ENCODE peak calls at places on chromosomes 5 and 9, in six cellular contexts. Q is midbrain; J is MM.1S; N is neural crest cell; S is stimulated activated CD4-positive, alpha-beta T cell treated with anti-CD3 and anti-CD28 coated beads, Interleukin-15, amount 100 ng/mL, for 1 hour; K is heart right ventricle. X is an unnamed sample.

GRCh38 chr5:149223081-149223848 is 48.4 kb upstream of the AFAP1L1 start:
- DNase-seq in Q (peak), J (no peak), N (no peak), S (no peak), K (no peak), X (no peak)

GRCh38 chr9:93154293-93154903 is 20.3 kb upstream of the NINJ1 start:
- DNase-seq in Q (peak), J (peak), N (peak), S (no peak), K (no peak), X (no peak)

GRCh38 chr9:79581388-79581787 is 9.6 kb downstream of the TLE4 start:
- DNase-seq in Q (no peak), J (no peak), N (no peak), S (no peak), K (no peak), X (no peak)

GRCh38 chr9:96859461-96860198 is 5.3 kb upstream of the ZNF782 start:
- DNase-seq in Q (no peak), J (no peak), N (no peak), S (no peak), K (no peak), X (no peak)

GRCh38 chr9:93010056-93010455 is 48.4 kb upstream of the SUSD3 start:
- DNase-seq in Q (no peak), J (no peak), N (no peak), S (no peak), K (no peak), X (no peak)

GRCh38 chr5:131644822-131645221 is 9.8 kb upstream of the RAPGEF6 start:
- DNase-seq in Q (no peak), J (no peak), N (no peak), S (no peak), K (no peak), X (no peak)

GRCh38 chr5:181069767-181070491 is 29.9 kb downstream of the BTNL9 start:
- DNase-seq in Q (no peak), J (no peak), N (no peak), S (no peak), K (peak), X (no peak)

GRCh38 chr5:108025009-108025408 is 354.3 kb upstream of the EFNA5 start:
- DNase-seq in Q (no peak), J (no peak), N (no peak), S (no peak), K (no peak), X (no peak)

GRCh38 chr5:37005946-37006540 is 129.5 kb downstream of the NIPBL start:
- DNase-seq in Q (peak), J (peak), N (no peak), S (no peak), K (no peak), X (no peak)

GRCh38 chr5:135343417-135343816 is 55.6 kb downstream of the MACROH2A1 start:
- DNase-seq in Q (no peak), J (no peak), N (no peak), S (no peak), K (no peak), X (no peak)

GRCh38 chr5:74105126-74105780 is 479.3 kb downstream of the ARHGEF28 start:
- DNase-seq in Q (no peak), J (no peak), N (no peak), S (no peak), K (peak), X (no peak)

GRCh38 chr9:126399251-126399650 is 72.6 kb downstream of the MVB12B start:
- DNase-seq in Q (peak), J (no peak), N (no peak), S (no peak), K (no peak), X (no peak)

GRCh38 chr9:101485873-101486692 is 47.6 kb upstream of the RNF20 start:
- DNase-seq in Q (peak), J (no peak), N (peak), S (no peak), K (peak), X (no peak)

GRCh38 chr5:152514827-152515397 is 109.8 kb upstream of the NMUR2 start:
- DNase-seq in Q (peak), J (peak), N (no peak), S (no peak), K (no peak), X (no peak)

GRCh38 chr9:123894822-123895221 is 35.1 kb downstream of the DENND1A start:
- DNase-seq in Q (no peak), J (no peak), N (no peak), S (no peak), K (no peak), X (no peak)

GRCh38 chr5:14721990-14722656 is 57.6 kb downstream of the OTULIN start:
- DNase-seq in Q (no peak), J (no peak), N (no peak), S (no peak), K (no peak), X (no peak)

GRCh38 chr9:122205176-122205575 is 23.6 kb downstream of the LHX6 start:
- DNase-seq in Q (no peak), J (no peak), N (no peak), S (no peak), K (no peak), X (no peak)

GRCh38 chr5:117681855-117682254 is 1107.2 kb upstream of the SEMA6A start:
- DNase-seq in Q (no peak), J (no peak), N (no peak), S (no peak), K (no peak), X (no peak)

GRCh38 chr5:14165375-14166091 is 22.4 kb downstream of the TRIO start:
- DNase-seq in Q (no peak), J (no peak), N (no peak), S (no peak), K (no peak), X (no peak)

GRCh38 chr5:16866795-16867584 is 69.1 kb downstream of the MYO10 start:
- DNase-seq in Q (no peak), J (no peak), N (no peak), S (no peak), K (no peak), X (no peak)

GRCh38 chr9:75039006-75039405 is 10.9 kb upstream of the CARNMT1 start:
- DNase-seq in Q (no peak), J (no peak), N (no peak), S (no peak), K (no peak), X (no peak)

GRCh38 chr9:135865531-135865930 is 41.8 kb downstream of the CAMSAP1 start:
- DNase-seq in Q (no peak), J (no peak), N (no peak), S (no peak), K (no peak), X (no peak)

GRCh38 chr5:32241034-32241783 is 67.1 kb upstream of the GOLPH3 start:
- DNase-seq in Q (no peak), J (no peak), N (no peak), S (no peak), K (no peak), X (no peak)

GRCh38 chr9:92714016-92714415 is 44.1 kb upstream of the IPPK start:
- DNase-seq in Q (no peak), J (no peak), N (no peak), S (no peak), K (no peak), X (no peak)

GRCh38 chr9:116646661-116647514 is 40.2 kb upstream of the TRIM32 start:
- DNase-seq in Q (peak), J (peak), N (no peak), S (no peak), K (no peak), X (no peak)